ENCODE peak calls at places on chromosomes 13 and 19, in nine cellular contexts. T is stimulated activated CD4-positive, alpha-beta T cell treated with anti-CD3 and anti-CD28 coated beads, Interleukin-15, amount 100 ng/mL, for 24 hours; Y is HEK293T; O is GM10248; K is caudate nucleus; I is activated T-helper 1 cell treated with Interleukin-2 at 50 U/mL for 16 hours; A is fibroblast of gingiva; C is T-helper 9 cell; Q is central memory CD4-positive, alpha-beta T cell. R is an unnamed sample.

GRCh38 chr19:47110521-47111080 is 3.0 kb downstream of the ZC3H4 start:
- DNase-seq in T (peak; percentile 53), Y (peak; percentile 4), O (no peak), K (no peak), I (peak; percentile 45), A (no peak), C (peak; percentile 22), Q (peak; percentile 40), R (peak; percentile 39)

GRCh38 chr13:26019241-26019640 is 32.6 kb downstream of the SHISA2 start:
- DNase-seq in T (no peak), Y (no peak), O (no peak), K (no peak), I (no peak), A (no peak), C (no peak), Q (no peak), R (no peak)

GRCh38 chr19:1861599-1862031 is 1.8 kb downstream of the KLF16 start:
- DNase-seq in T (no peak), Y (no peak), O (no peak), K (no peak), I (no peak), A (no peak), C (no peak), Q (no peak), R (no peak)

GRCh38 chr13:114134944-114135610 is 2.7 kb upstream of the RASA3 start:
- DNase-seq in T (no peak), Y (no peak), O (no peak), K (no peak), I (no peak), A (no peak), C (no peak), Q (peak; percentile 0), R (no peak)

GRCh38 chr19:46992699-46993535 is 26.7 kb upstream of the NPAS1 start:
- DNase-seq in T (no peak), Y (no peak), O (no peak), K (no peak), I (no peak), A (no peak), C (no peak), Q (no peak), R (no peak)

GRCh38 chr13:78958019-78958418 is 299.1 kb upstream of the OBI1 start:
- DNase-seq in T (no peak), Y (no peak), O (no peak), K (no peak), I (no peak), A (no peak), C (no peak), Q (no peak), R (no peak)

GRCh38 chr13:32086366-32086765 is 54.8 kb downstream of the FRY start:
- DNase-seq in T (no peak), Y (no peak), O (no peak), K (no peak), I (no peak), A (no peak), C (no peak), Q (no peak), R (no peak)

GRCh38 chr19:1189419-1189818 is 15.4 kb upstream of the SBNO2 start:
- DNase-seq in T (peak; percentile 71), Y (no peak), O (no peak), K (no peak), I (peak; percentile 38), A (no peak), C (no peak), Q (no peak), R (no peak)

GRCh38 chr13:20495087-20496023 is 30.3 kb downstream of the CRYL1 start:
- DNase-seq in T (peak; percentile 66), Y (peak; percentile 34), O (peak; percentile 72), K (no peak), I (peak; percentile 36), A (peak; percentile 68), C (peak; percentile 38), Q (peak; percentile 58), R (peak; percentile 13)

GRCh38 chr13:108777421-108778420 is 148.3 kb downstream of the MYO16 start:
- DNase-seq in T (no peak), Y (no peak), O (no peak), K (no peak), I (no peak), A (no peak), C (no peak), Q (no peak), R (no peak)

GRCh38 chr19:36528194-36528920 is at the start of gene ZNF260:
- DNase-seq in T (peak; percentile 96), Y (peak; percentile 88), O (peak; percentile 94), K (peak; percentile 95), I (peak; percentile 84), A (peak; percentile 98), C (peak; percentile 82), Q (peak; percentile 90), R (peak; percentile 85)

GRCh38 chr13:26914624-26915023 is 154.0 kb upstream of the GPR12 start:
- DNase-seq in T (peak; percentile 8), Y (no peak), O (no peak), K (no peak), I (no peak), A (no peak), C (no peak), Q (no peak), R (no peak)